ENCODE peak calls at places on chromosomes 1 and 21, in five cellular contexts. One of them, this sample, is unnamed.

GRCh38 chr1:177824508-177824982 is 145.3 kb downstream of the SEC16B start:
- DNase-seq in cardiac muscle cell: no peak
- DNase-seq in pancreas: no peak
- DNase-seq in sigmoid colon: no peak
- DNase-seq in upper lobe of right lung: no peak
- DNase-seq in this sample: no peak

GRCh38 chr1:94385354-94385947 is 32.7 kb upstream of the ABCD3 start:
- DNase-seq in cardiac muscle cell: no peak
- DNase-seq in upper lobe of right lung: no peak
- DNase-seq in sigmoid colon: no peak
- DNase-seq in pancreas: no peak
- DNase-seq in this sample: no peak

GRCh38 chr21:18384771-18385170 is 18.8 kb downstream of the TMPRSS15 start:
- DNase-seq in pancreas: no peak
- DNase-seq in upper lobe of right lung: no peak
- DNase-seq in sigmoid colon: no peak
- DNase-seq in cardiac muscle cell: no peak
- DNase-seq in this sample: no peak

GRCh38 chr1:38120552-38121230 is 74.1 kb upstream of the POU3F1 start:
- DNase-seq in cardiac muscle cell: no peak
- DNase-seq in upper lobe of right lung: peak
- DNase-seq in sigmoid colon: no peak
- DNase-seq in pancreas: no peak
- DNase-seq in this sample: no peak

GRCh38 chr1:4778056-4778455 is 123.6 kb downstream of the AJAP1 start:
- DNase-seq in cardiac muscle cell: peak
- DNase-seq in pancreas: no peak
- DNase-seq in upper lobe of right lung: no peak
- DNase-seq in sigmoid colon: no peak
- DNase-seq in this sample: no peak

GRCh38 chr1:220243947-220244346 is 28.3 kb downstream of the RAB3GAP2 start:
- DNase-seq in upper lobe of right lung: no peak
- DNase-seq in cardiac muscle cell: no peak
- DNase-seq in sigmoid colon: no peak
- DNase-seq in pancreas: no peak
- DNase-seq in this sample: no peak

GRCh38 chr1:113058861-113059441 is 14.0 kb upstream of the LRIG2 start:
- DNase-seq in pancreas: no peak
- DNase-seq in sigmoid colon: no peak
- DNase-seq in cardiac muscle cell: no peak
- DNase-seq in upper lobe of right lung: no peak
- DNase-seq in this sample: no peak

GRCh38 chr1:152725261-152725660 is 17.3 kb downstream of the LCE4A start:
- DNase-seq in pancreas: no peak
- DNase-seq in cardiac muscle cell: no peak
- DNase-seq in sigmoid colon: no peak
- DNase-seq in upper lobe of right lung: no peak
- DNase-seq in this sample: no peak

GRCh38 chr1:50080904-50081586 is 27.7 kb upstream of the ELAVL4 start:
- DNase-seq in cardiac muscle cell: no peak
- DNase-seq in pancreas: no peak
- DNase-seq in sigmoid colon: no peak
- DNase-seq in upper lobe of right lung: no peak
- DNase-seq in this sample: no peak

GRCh38 chr1:6572653-6573383 is 7.0 kb upstream of the ZBTB48 start:
- DNase-seq in cardiac muscle cell: no peak
- DNase-seq in sigmoid colon: no peak
- DNase-seq in pancreas: no peak
- DNase-seq in upper lobe of right lung: no peak
- DNase-seq in this sample: no peak

GRCh38 chr21:44593598-44594405 is 1.5 kb upstream of the KRTAP10-6 start:
- DNase-seq in upper lobe of right lung: peak
- DNase-seq in pancreas: no peak
- DNase-seq in cardiac muscle cell: no peak
- DNase-seq in sigmoid colon: no peak
- DNase-seq in this sample: no peak

GRCh38 chr1:121522061-121522759 is 337.4 kb downstream of the SRGAP2C start:
- DNase-seq in upper lobe of right lung: no peak
- DNase-seq in pancreas: peak
- DNase-seq in cardiac muscle cell: no peak
- DNase-seq in sigmoid colon: no peak
- DNase-seq in this sample: no peak

GRCh38 chr1:183315987-183316758 is 102.0 kb downstream of the NMNAT2 start:
- DNase-seq in cardiac muscle cell: no peak
- DNase-seq in sigmoid colon: no peak
- DNase-seq in pancreas: no peak
- DNase-seq in upper lobe of right lung: no peak
- DNase-seq in this sample: no peak

GRCh38 chr1:227890451-227891222 is 57.1 kb downstream of the WNT9A start:
- DNase-seq in sigmoid colon: peak
- DNase-seq in pancreas: no peak
- DNase-seq in upper lobe of right lung: peak
- DNase-seq in cardiac muscle cell: no peak
- DNase-seq in this sample: no peak

GRCh38 chr1:159987186-159987585 is 33.1 kb upstream of the SLAMF9 start:
- DNase-seq in pancreas: no peak
- DNase-seq in cardiac muscle cell: no peak
- DNase-seq in sigmoid colon: no peak
- DNase-seq in upper lobe of right lung: no peak
- DNase-seq in this sample: no peak

GRCh38 chr1:187696092-187696491 is 867.3 kb downstream of the PLA2G4A start:
- DNase-seq in sigmoid colon: no peak
- DNase-seq in pancreas: no peak
- DNase-seq in upper lobe of right lung: no peak
- DNase-seq in cardiac muscle cell: peak
- DNase-seq in this sample: no peak

GRCh38 chr1:222071313-222071886 is 329.5 kb upstream of the DUSP10 start:
- DNase-seq in pancreas: no peak
- DNase-seq in sigmoid colon: no peak
- DNase-seq in upper lobe of right lung: no peak
- DNase-seq in cardiac muscle cell: peak
- DNase-seq in this sample: no peak

GRCh38 chr1:183804382-183804781 is 538 bp upstream of the RGL1 start:
- DNase-seq in cardiac muscle cell: no peak
- DNase-seq in upper lobe of right lung: no peak
- DNase-seq in pancreas: no peak
- DNase-seq in sigmoid colon: no peak
- DNase-seq in this sample: no peak

GRCh38 chr1:87336623-87337067 is 8.0 kb downstream of the LMO4 start:
- DNase-seq in sigmoid colon: no peak
- DNase-seq in pancreas: no peak
- DNase-seq in upper lobe of right lung: no peak
- DNase-seq in cardiac muscle cell: no peak
- DNase-seq in this sample: no peak

GRCh38 chr1:45038661-45039364 is 26.8 kb downstream of the UROD start:
- DNase-seq in upper lobe of right lung: no peak
- DNase-seq in sigmoid colon: no peak
- DNase-seq in cardiac muscle cell: no peak
- DNase-seq in pancreas: no peak
- DNase-seq in this sample: no peak

GRCh38 chr1:116273042-116273783 is 99.8 kb upstream of the ATP1A1 start:
- DNase-seq in sigmoid colon: no peak
- DNase-seq in cardiac muscle cell: no peak
- DNase-seq in pancreas: no peak
- DNase-seq in upper lobe of right lung: no peak
- DNase-seq in this sample: no peak

GRCh38 chr1:18739956-18740355 is 109.3 kb downstream of the PAX7 start:
- DNase-seq in sigmoid colon: no peak
- DNase-seq in cardiac muscle cell: no peak
- DNase-seq in pancreas: no peak
- DNase-seq in upper lobe of right lung: peak
- DNase-seq in this sample: no peak

GRCh38 chr1:171805395-171806115 is 24.1 kb downstream of the METTL13 start:
- DNase-seq in pancreas: no peak
- DNase-seq in sigmoid colon: no peak
- DNase-seq in cardiac muscle cell: no peak
- DNase-seq in upper lobe of right lung: no peak
- DNase-seq in this sample: no peak

GRCh38 chr1:194865367-194865766 is 1679.0 kb upstream of the B3GALT2 start:
- DNase-seq in cardiac muscle cell: no peak
- DNase-seq in pancreas: no peak
- DNase-seq in sigmoid colon: no peak
- DNase-seq in upper lobe of right lung: no peak
- DNase-seq in this sample: peak

GRCh38 chr1:117826551-117827078 is 102.8 kb downstream of the GDAP2 start:
- DNase-seq in cardiac muscle cell: peak
- DNase-seq in upper lobe of right lung: no peak
- DNase-seq in sigmoid colon: peak
- DNase-seq in pancreas: peak
- DNase-seq in this sample: peak

GRCh38 chr1:156149374-156150106 is 3.8 kb upstream of the SEMA4A start:
- DNase-seq in cardiac muscle cell: no peak
- DNase-seq in pancreas: no peak
- DNase-seq in upper lobe of right lung: no peak
- DNase-seq in sigmoid colon: no peak
- DNase-seq in this sample: no peak

GRCh38 chr1:154453577-154454352 is 48.3 kb upstream of the TDRD10 start:
- DNase-seq in sigmoid colon: no peak
- DNase-seq in cardiac muscle cell: peak
- DNase-seq in pancreas: no peak
- DNase-seq in upper lobe of right lung: no peak
- DNase-seq in this sample: no peak

GRCh38 chr1:92973203-92973907 is 12.1 kb upstream of the DIPK1A start:
- DNase-seq in upper lobe of right lung: no peak
- DNase-seq in sigmoid colon: no peak
- DNase-seq in cardiac muscle cell: no peak
- DNase-seq in pancreas: no peak
- DNase-seq in this sample: no peak

DNA sequence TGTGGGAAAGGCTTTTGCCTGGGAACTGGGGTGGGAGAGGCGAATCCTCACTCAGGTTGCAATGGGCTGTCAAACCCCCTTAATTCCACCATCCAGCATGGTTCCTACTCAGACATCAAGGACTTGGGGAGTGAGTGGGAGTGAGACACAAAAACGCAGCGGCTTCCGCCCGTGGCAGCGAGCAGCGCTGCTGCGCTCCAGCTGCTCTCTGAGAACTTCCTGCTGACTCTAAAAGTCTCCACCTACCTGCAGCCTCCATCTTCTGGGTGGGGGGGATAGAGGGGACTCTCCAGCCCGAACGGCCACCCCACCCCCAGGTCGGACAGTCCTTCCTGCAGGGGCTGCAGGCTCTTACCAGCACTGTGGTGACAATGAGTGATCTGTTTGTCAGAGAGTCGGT is 184.4 kb downstream of the GRIK3 start:
- DNase-seq in pancreas: no peak
- DNase-seq in cardiac muscle cell: no peak
- DNase-seq in upper lobe of right lung: no peak
- DNase-seq in sigmoid colon: no peak
- DNase-seq in this sample: no peak
- H3K27ac ChIP-seq in pancreas: no peak
- H3K27ac ChIP-seq in cardiac muscle cell: no peak
- H3K27ac ChIP-seq in upper lobe of right lung: no peak
- H3K27ac ChIP-seq in sigmoid colon: no peak
- H3K27ac ChIP-seq in this sample: no peak

DNA sequence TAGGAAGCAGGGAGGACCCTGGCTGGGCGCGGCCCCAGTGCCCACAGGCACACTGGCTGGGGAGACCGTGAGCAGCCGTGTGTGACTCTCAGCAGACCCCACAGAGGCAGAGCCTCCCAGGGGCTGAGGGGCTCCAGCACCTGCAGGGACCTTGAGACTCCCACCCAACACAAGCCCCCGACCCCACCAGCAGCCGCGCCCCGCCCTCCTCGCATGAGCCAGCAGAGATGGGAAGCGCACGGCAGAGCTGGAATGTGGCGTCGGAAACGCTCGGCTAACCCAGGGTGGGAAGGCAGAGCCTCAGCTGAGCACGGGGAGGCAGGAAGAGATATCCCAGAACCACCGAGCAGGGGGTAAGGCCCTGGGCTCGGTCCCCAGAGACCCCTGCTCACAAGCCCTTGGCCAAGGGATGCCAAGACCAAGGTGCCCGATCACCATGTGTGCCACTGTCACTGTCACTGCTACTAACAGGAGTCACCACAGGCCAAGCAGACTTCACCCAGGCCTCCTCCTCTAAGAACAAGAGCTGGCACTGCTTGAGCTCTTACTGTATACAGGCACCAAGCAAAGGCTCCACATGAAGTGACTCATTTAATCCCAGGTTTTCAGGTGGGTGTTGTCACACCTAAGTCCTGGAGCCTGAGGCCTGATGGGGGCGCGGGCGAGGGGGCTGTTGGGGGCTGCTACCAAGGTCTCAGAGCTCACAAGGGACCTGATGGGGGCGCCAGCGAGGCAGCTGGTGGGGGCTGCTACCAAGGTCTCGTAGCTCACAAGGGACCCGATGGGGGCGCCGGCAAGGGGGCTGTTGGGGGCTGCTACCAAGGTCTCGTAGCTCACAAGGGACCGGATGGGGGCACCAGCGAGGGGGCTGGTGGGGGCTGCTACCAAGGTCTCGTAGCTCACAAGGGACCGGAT is 20.1 kb downstream of the MEGF6 start:
- DNase-seq in sigmoid colon: no peak
- DNase-seq in upper lobe of right lung: no peak
- DNase-seq in cardiac muscle cell: no peak
- DNase-seq in pancreas: no peak
- DNase-seq in this sample: no peak
- TF ChIP-seq CTCF in sigmoid colon: no peak
- TF ChIP-seq CTCF in upper lobe of right lung: no peak
- TF ChIP-seq CTCF in cardiac muscle cell: no peak
- TF ChIP-seq CTCF in pancreas: no peak
- TF ChIP-seq CTCF in this sample: no peak

GRCh38 chr1:25018110-25018470 is 88.0 kb upstream of the RUNX3 start:
- DNase-seq in cardiac muscle cell: no peak
- DNase-seq in sigmoid colon: no peak
- DNase-seq in pancreas: no peak
- DNase-seq in upper lobe of right lung: no peak
- DNase-seq in this sample: no peak
- H3K27ac ChIP-seq in cardiac muscle cell: no peak
- H3K27ac ChIP-seq in sigmoid colon: no peak
- H3K27ac ChIP-seq in pancreas: no peak
- H3K27ac ChIP-seq in upper lobe of right lung: no peak
- H3K27ac ChIP-seq in this sample: no peak

GRCh38 chr21:25925936-25926335 is 191.2 kb downstream of the GABPA start:
- DNase-seq in pancreas: no peak
- DNase-seq in upper lobe of right lung: no peak
- DNase-seq in cardiac muscle cell: peak
- DNase-seq in sigmoid colon: no peak
- DNase-seq in this sample: no peak

GRCh38 chr21:25927195-25927880 is 192.6 kb downstream of the GABPA start:
- DNase-seq in cardiac muscle cell: no peak
- DNase-seq in sigmoid colon: no peak
- DNase-seq in upper lobe of right lung: no peak
- DNase-seq in pancreas: no peak
- DNase-seq in this sample: no peak

GRCh38 chr21:25931791-25932190 is 197.0 kb downstream of the GABPA start:
- DNase-seq in cardiac muscle cell: no peak
- DNase-seq in upper lobe of right lung: no peak
- DNase-seq in sigmoid colon: no peak
- DNase-seq in pancreas: no peak
- DNase-seq in this sample: no peak

GRCh38 chr21:25934130-25934529 is 199.4 kb downstream of the GABPA start:
- DNase-seq in upper lobe of right lung: no peak
- DNase-seq in pancreas: no peak
- DNase-seq in sigmoid colon: no peak
- DNase-seq in cardiac muscle cell: peak
- DNase-seq in this sample: no peak

GRCh38 chr21:25929859-25930520 is 195.2 kb downstream of the GABPA start:
- DNase-seq in sigmoid colon: no peak
- DNase-seq in pancreas: no peak
- DNase-seq in cardiac muscle cell: peak
- DNase-seq in upper lobe of right lung: no peak
- DNase-seq in this sample: peak
- TF ChIP-seq CTCF in sigmoid colon: no peak
- TF ChIP-seq CTCF in pancreas: no peak
- TF ChIP-seq CTCF in cardiac muscle cell: peak
- TF ChIP-seq CTCF in upper lobe of right lung: no peak
- TF ChIP-seq CTCF in this sample: no peak